ENCODE peak calls at places on chromosomes 12 and 14, in six cellular contexts. Y is hepatocyte, M is HCT116, R is left ventricle myocardium inferior, U is mesendoderm, L is neuronal stem cell. K is an unnamed sample.
A peak's percentile ranks its signal among the peaks of the same experiment; 100 is the strongest.

GRCh38 chr12:89992668-89993401 is 284.2 kb upstream of the ATP2B1 start:
- DNase-seq in Y (no peak), M (no peak), R (no peak), U (no peak), L (no peak), K (no peak)

GRCh38 chr14:52873694-52874093 is 77.2 kb downstream of the FERMT2 start:
- DNase-seq in Y (peak; percentile 26), M (no peak), R (no peak), U (no peak), L (no peak), K (peak; percentile 77)

GRCh38 chr12:132197581-132198281 is 53.5 kb downstream of the NOC4L start:
- DNase-seq in Y (no peak), M (no peak), R (peak; percentile 46), U (no peak), L (no peak), K (no peak)

GRCh38 chr12:292186-292585 is 29.6 kb upstream of the SLC6A13 start:
- DNase-seq in Y (no peak), M (no peak), R (no peak), U (no peak), L (no peak), K (no peak)

GRCh38 chr12:119649202-119649808 is 18.6 kb upstream of the PRKAB1 start:
- DNase-seq in Y (no peak), M (no peak), R (no peak), U (no peak), L (peak; percentile 8), K (no peak)

GRCh38 chr12:80033457-80033856 is 65.9 kb upstream of the OTOGL start:
- DNase-seq in Y (no peak), M (no peak), R (no peak), U (no peak), L (no peak), K (no peak)

GRCh38 chr12:7269273-7269672 is 34.6 kb upstream of the ACSM4 start:
- DNase-seq in Y (no peak), M (no peak), R (no peak), U (no peak), L (no peak), K (no peak)

GRCh38 chr12:40016960-40017359 is 88.9 kb downstream of the SLC2A13 start:
- DNase-seq in Y (peak; percentile 42), M (no peak), R (no peak), U (no peak), L (no peak), K (no peak)

GRCh38 chr14:53881161-53881846 is 75.3 kb downstream of the BMP4 start:
- DNase-seq in Y (peak; percentile 39), M (no peak), R (no peak), U (no peak), L (no peak), K (no peak)

GRCh38 chr12:22459872-22460490 is 84.4 kb downstream of the C2CD5 start:
- DNase-seq in Y (peak; percentile 72), M (peak; percentile 26), R (no peak), U (peak; percentile 77), L (peak; percentile 12), K (no peak)

GRCh38 chr12:114760151-114760877 is 76.3 kb upstream of the TBX3 start:
- DNase-seq in Y (no peak), M (no peak), R (no peak), U (no peak), L (no peak), K (no peak)

GRCh38 chr12:116202940-116203339 is 74.6 kb downstream of the MED13L start:
- DNase-seq in Y (peak; percentile 7), M (no peak), R (no peak), U (peak; percentile 63), L (no peak), K (no peak)

GRCh38 chr12:99232324-99232723 is 415.2 kb upstream of the GARIN6 start:
- DNase-seq in Y (no peak), M (no peak), R (no peak), U (peak; percentile 19), L (no peak), K (no peak)

GRCh38 chr14:74395094-74395493 is 30.9 kb downstream of the SYNDIG1L start:
- DNase-seq in Y (no peak), M (no peak), R (no peak), U (no peak), L (no peak), K (no peak)
- H3K27me3 ChIP-seq in Y (peaks cover 51% of the 10 kb centered on the region), M (peaks cover 4% of the 10 kb centered on the region), R (peaks cover 67% of the 10 kb centered on the region), U (no peaks in the 10 kb centered on the region), L (no peaks in the 10 kb centered on the region), K (peaks cover 15% of the 10 kb centered on the region)

GRCh38 chr14:65826946-65827345 is 414.4 kb downstream of the FUT8 start:
- DNase-seq in Y (no peak), M (no peak), R (no peak), U (peak; percentile 31), L (no peak), K (no peak)

GRCh38 chr14:65824978-65825299 is 412.4 kb downstream of the FUT8 start:
- DNase-seq in Y (no peak), M (no peak), R (no peak), U (no peak), L (no peak), K (no peak)

GRCh38 chr14:65832431-65833253 is 420.1 kb downstream of the FUT8 start:
- DNase-seq in Y (no peak), M (no peak), R (no peak), U (peak; percentile 66), L (no peak), K (no peak)

GRCh38 chr14:65824285-65824977 is 411.9 kb downstream of the FUT8 start:
- DNase-seq in Y (peak; percentile 85), M (peak; percentile 56), R (no peak), U (peak; percentile 75), L (peak; percentile 47), K (no peak)

DNA sequence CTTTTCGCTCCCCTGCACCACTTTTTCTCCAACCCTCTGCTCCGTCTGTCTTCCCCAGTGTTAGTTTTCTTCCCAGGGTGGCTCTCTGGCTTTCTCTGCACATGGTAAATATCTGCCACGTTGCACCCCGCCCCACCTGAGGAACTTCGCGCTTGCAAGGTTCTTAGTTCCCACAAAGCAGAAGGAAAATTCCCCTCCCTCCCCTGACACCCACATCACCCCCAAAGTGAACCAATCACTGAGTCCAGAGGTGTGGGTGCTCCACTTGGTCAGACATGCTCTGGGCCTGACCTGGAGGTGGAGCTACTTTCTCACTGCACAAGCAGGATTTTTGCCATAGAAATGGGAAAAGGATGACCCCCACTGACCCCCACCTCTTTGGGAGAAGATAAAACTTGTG is 415.0 kb downstream of the FUT8 start:
- DNase-seq in Y (no peak), M (no peak), R (no peak), U (no peak), L (no peak), K (no peak)
- H3K27me3 ChIP-seq in Y (peaks cover 45% of the 10 kb centered on the region), M (peaks cover 22% of the 10 kb centered on the region), R (peaks cover 69% of the 10 kb centered on the region), U (no peaks in the 10 kb centered on the region), L (no peaks in the 10 kb centered on the region), K (no peaks in the 10 kb centered on the region)

GRCh38 chr12:45051490-45052105 is 699 bp upstream of the DBX2 start:
- DNase-seq in Y (no peak), M (no peak), R (no peak), U (peak; percentile 26), L (no peak), K (no peak)
- H3K27me3 ChIP-seq in Y (peaks cover 80% of the 10 kb centered on the region), M (no peaks in the 10 kb centered on the region), R (peaks cover 63% of the 10 kb centered on the region), U (peaks cover 16% of the 10 kb centered on the region), L (no peaks in the 10 kb centered on the region), K (peaks cover 45% of the 10 kb centered on the region)

DNA sequence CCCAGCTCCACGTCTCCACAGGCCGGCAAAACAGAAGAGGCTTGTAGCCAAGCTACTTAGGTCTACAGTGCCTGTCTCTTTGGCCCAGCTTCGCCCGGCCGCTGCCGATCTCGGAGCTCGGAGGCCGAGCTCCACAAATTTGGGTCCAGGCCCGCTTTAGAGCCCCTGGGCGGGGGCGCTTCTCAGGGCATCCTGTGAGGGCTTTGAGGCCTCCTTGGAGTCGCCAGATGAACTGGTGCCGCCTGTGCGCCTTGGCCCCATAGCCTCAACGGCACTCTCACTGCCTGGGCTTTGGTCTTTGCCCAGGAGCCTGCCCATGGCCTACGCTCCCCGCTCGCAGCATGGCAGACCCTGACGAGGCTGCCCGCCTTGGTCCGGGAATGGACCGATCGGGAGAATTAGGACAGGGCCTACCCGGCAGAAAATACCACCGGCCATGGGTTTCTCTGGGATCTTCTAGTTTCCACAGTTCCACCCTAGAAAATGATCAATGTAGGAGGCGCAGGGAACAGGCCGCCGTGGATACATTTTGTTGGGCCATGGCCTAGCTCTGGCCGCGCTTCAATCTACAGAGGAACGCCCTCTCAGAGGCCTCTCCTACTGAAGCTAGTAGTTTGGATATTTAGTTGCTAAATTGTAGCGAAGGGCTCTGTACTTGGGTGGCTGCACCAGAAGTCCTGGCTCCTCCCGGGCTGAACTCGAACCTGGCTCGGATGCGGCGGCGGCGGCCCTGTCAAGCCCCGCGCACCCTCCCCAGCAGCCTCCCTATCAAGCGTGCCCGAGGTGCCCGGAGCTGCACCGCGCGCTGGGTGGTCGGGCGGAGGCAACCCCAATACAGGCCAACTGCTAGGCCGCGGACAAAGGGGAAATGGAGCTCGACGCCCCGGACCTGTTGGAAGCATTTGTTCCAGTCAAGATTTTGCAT is 1.1 kb upstream of the NKX2-8 start:
- DNase-seq in Y (no peak), M (no peak), R (no peak), U (peak; percentile 40), L (no peak), K (no peak)
- H3K27me3 ChIP-seq in Y (peaks cover 88% of the 10 kb centered on the region), M (no peaks in the 10 kb centered on the region), R (peaks cover 100% of the 10 kb centered on the region), U (peaks cover 63% of the 10 kb centered on the region), L (peaks cover 41% of the 10 kb centered on the region), K (peaks cover 52% of the 10 kb centered on the region)

K was measured in sigmoid colon.